ENCODE peak calls at places on chromosomes 3 and 15, in nine cellular contexts. U is natural killer cell treated with Interleukin-12 subunit alpha and Interleukin-12 subunit beta and Interleukin-15 and Interleukin-18, amount 100 ng/mL, for 72 hours; K is GM10248; T is cerebellar cortex; E is GM13977; W is OCI-M1; Q is germinal center; I is NCI-H345; F is HS-5. C is an unnamed sample.

GRCh38 chr3:33233884-33234283 is 15.3 kb upstream of the SUSD5 start:
- DNase-seq in E (no peak), T (no peak), Q (no peak), K (no peak), F (no peak), I (no peak), U (no peak), W (no peak), C (no peak)

GRCh38 chr3:43773273-43774104 is 82.8 kb downstream of the ABHD5 start:
- DNase-seq in K (no peak), E (no peak), Q (no peak), W (peak), I (no peak), F (no peak), U (no peak), T (no peak), C (no peak)

GRCh38 chr3:82978368-82978767 is 1216.9 kb upstream of the GBE1 start:
- DNase-seq in K (no peak), U (no peak), Q (no peak), I (peak), F (no peak), E (no peak), W (no peak), T (no peak), C (no peak)

GRCh38 chr15:70171224-70171886 is 73.6 kb upstream of the TLE3 start:
- DNase-seq in T (no peak), W (peak), K (no peak), Q (no peak), I (no peak), E (no peak), U (peak), F (no peak), C (no peak)

GRCh38 chr3:181637056-181637798 is 74.5 kb upstream of the SOX2 start:
- DNase-seq in F (peak), E (no peak), K (no peak), U (no peak), W (no peak), I (no peak), Q (no peak), T (no peak), C (no peak)

GRCh38 chr15:65868546-65869126 is 655 bp upstream of the RAB11A start:
- DNase-seq in T (no peak), E (no peak), W (no peak), F (no peak), I (no peak), Q (no peak), K (no peak), U (no peak), C (no peak)

GRCh38 chr15:45023659-45024320 is 795 bp downstream of the SORD start:
- DNase-seq in U (no peak), K (no peak), F (no peak), Q (no peak), T (no peak), W (peak), I (no peak), E (no peak), C (no peak)

GRCh38 chr3:75220932-75221331 is 443.2 kb upstream of the FRG2C start:
- DNase-seq in T (no peak), U (no peak), I (no peak), F (no peak), Q (no peak), W (no peak), K (no peak), E (no peak), C (no peak)

GRCh38 chr3:17175187-17175839 is 290.6 kb downstream of the PLCL2 start:
- DNase-seq in T (no peak), U (no peak), W (peak), Q (no peak), K (no peak), I (no peak), E (no peak), F (peak), C (no peak)

GRCh38 chr15:95262866-95263564 is 1031.7 kb downstream of the MCTP2 start:
- DNase-seq in E (no peak), Q (no peak), W (no peak), T (no peak), K (no peak), I (no peak), F (peak), U (no peak), C (peak)

GRCh38 chr3:188975612-188976314 is 196.0 kb upstream of the TPRG1 start:
- DNase-seq in Q (no peak), K (no peak), U (no peak), W (no peak), I (peak), F (no peak), E (no peak), T (no peak), C (no peak)

GRCh38 chr3:28800203-28800602 is 451.6 kb upstream of the AZI2 start:
- DNase-seq in I (no peak), U (no peak), K (no peak), Q (no peak), F (no peak), W (no peak), E (no peak), T (no peak), C (no peak)

GRCh38 chr3:195072916-195073564 is 197.9 kb downstream of the XXYLT1 start:
- DNase-seq in Q (no peak), W (no peak), E (no peak), I (no peak), U (no peak), F (no peak), K (no peak), T (no peak), C (no peak)

GRCh38 chr3:105848821-105849220 is 20.0 kb downstream of the CBLB start:
- DNase-seq in F (no peak), U (no peak), K (no peak), T (no peak), E (no peak), Q (no peak), I (no peak), W (no peak), C (no peak)